ENCODE peak calls at places on chromosomes 12 and 14, in four cellular contexts. One of them, this sample, is unnamed.

GRCh38 chr12:3770891-3771290 is 18.0 kb upstream of the CRACR2A start:
- DNase-seq in astrocyte of the cerebellum: no peak
- DNase-seq in AG10803: peak
- DNase-seq in CD8-positive, alpha-beta T cell: no peak
- DNase-seq in this sample: no peak

GRCh38 chr12:6215932-6216494 is 15.8 kb downstream of the CD9 start:
- DNase-seq in astrocyte of the cerebellum: peak
- DNase-seq in AG10803: peak
- DNase-seq in CD8-positive, alpha-beta T cell: no peak
- DNase-seq in this sample: no peak

GRCh38 chr14:70855486-70855885 is 46.2 kb upstream of the MAP3K9 start:
- DNase-seq in astrocyte of the cerebellum: no peak
- DNase-seq in AG10803: no peak
- DNase-seq in CD8-positive, alpha-beta T cell: no peak
- DNase-seq in this sample: no peak

GRCh38 chr12:77122236-77122635 is 56.9 kb upstream of the E2F7 start:
- DNase-seq in astrocyte of the cerebellum: peak
- DNase-seq in AG10803: peak
- DNase-seq in CD8-positive, alpha-beta T cell: no peak
- DNase-seq in this sample: no peak

GRCh38 chr14:94110552-94111181 is at the start of gene IFI27:
- DNase-seq in astrocyte of the cerebellum: no peak
- DNase-seq in AG10803: peak
- DNase-seq in CD8-positive, alpha-beta T cell: no peak
- DNase-seq in this sample: no peak

GRCh38 chr12:57366315-57366714 is 64.5 kb downstream of the R3HDM2 start:
- DNase-seq in astrocyte of the cerebellum: no peak
- DNase-seq in AG10803: no peak
- DNase-seq in CD8-positive, alpha-beta T cell: no peak
- DNase-seq in this sample: no peak

GRCh38 chr14:69008411-69008810 is 29.3 kb upstream of the ACTN1 start:
- DNase-seq in astrocyte of the cerebellum: peak
- DNase-seq in AG10803: peak
- DNase-seq in CD8-positive, alpha-beta T cell: no peak
- DNase-seq in this sample: no peak

GRCh38 chr12:2773199-2773875 is 21.4 kb upstream of the FKBP4 start:
- DNase-seq in astrocyte of the cerebellum: no peak
- DNase-seq in AG10803: no peak
- DNase-seq in CD8-positive, alpha-beta T cell: no peak
- DNase-seq in this sample: no peak

GRCh38 chr12:122867701-122868461 is 28.0 kb downstream of the VPS37B start:
- DNase-seq in astrocyte of the cerebellum: no peak
- DNase-seq in AG10803: no peak
- DNase-seq in CD8-positive, alpha-beta T cell: no peak
- DNase-seq in this sample: no peak
- TF ChIP-seq CTCF in astrocyte of the cerebellum: no peak
- TF ChIP-seq CTCF in AG10803: no peak
- TF ChIP-seq CTCF in CD8-positive, alpha-beta T cell: no peak
- TF ChIP-seq CTCF in this sample: no peak

DNA sequence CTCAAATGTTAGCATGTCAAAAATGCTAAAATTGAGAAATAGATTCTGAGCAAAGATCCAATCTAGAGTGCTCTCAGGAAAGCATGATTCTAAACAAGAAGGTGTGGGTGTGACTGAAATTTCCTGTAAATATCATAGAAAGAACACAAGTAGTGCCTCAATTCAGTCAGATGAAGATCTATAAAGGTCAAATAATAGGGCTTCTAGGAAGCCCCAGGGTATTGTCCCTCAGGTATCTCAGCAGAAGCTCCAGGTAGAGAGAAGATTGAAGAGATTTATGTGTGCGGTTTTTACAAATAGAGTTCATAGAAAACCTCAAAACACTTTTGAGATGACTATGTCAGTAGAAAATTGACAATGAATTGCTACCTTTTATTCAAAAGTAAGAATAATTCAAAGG is 13.0 kb downstream of the KLRD1 start:
- DNase-seq in astrocyte of the cerebellum: no peak
- DNase-seq in AG10803: no peak
- DNase-seq in CD8-positive, alpha-beta T cell: no peak
- DNase-seq in this sample: no peak
- TF ChIP-seq CTCF in astrocyte of the cerebellum: no peak
- TF ChIP-seq CTCF in AG10803: no peak
- TF ChIP-seq CTCF in CD8-positive, alpha-beta T cell: no peak
- TF ChIP-seq CTCF in this sample: no peak

DNA sequence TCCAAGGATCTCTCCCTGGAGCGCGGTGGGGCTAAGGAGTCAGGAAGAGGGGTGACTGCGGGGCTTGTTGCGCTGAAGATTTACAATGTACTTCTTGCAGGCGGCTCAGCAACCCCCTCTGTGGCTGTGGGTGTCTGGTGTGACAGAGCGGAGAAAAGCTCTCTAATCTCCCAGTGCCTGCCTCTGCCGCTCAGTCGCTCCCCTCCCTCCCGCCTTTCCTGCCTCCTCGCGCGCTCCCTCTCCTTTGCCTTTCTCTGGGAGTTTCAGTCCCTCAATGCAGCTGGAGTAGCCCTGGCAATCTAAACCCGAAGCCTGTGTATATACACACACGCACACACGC is 799 bp upstream of the TRHDE start:
- DNase-seq in astrocyte of the cerebellum: peak
- DNase-seq in AG10803: no peak
- DNase-seq in CD8-positive, alpha-beta T cell: no peak
- DNase-seq in this sample: no peak
- TF ChIP-seq CTCF in astrocyte of the cerebellum: peak
- TF ChIP-seq CTCF in AG10803: peak
- TF ChIP-seq CTCF in CD8-positive, alpha-beta T cell: no peak
- TF ChIP-seq CTCF in this sample: no peak

GRCh38 chr12:53225635-53226424 is 6.2 kb downstream of the RARG start:
- DNase-seq in astrocyte of the cerebellum: no peak
- DNase-seq in AG10803: no peak
- DNase-seq in CD8-positive, alpha-beta T cell: no peak
- DNase-seq in this sample: no peak
- TF ChIP-seq CTCF in astrocyte of the cerebellum: no peak
- TF ChIP-seq CTCF in AG10803: no peak
- TF ChIP-seq CTCF in CD8-positive, alpha-beta T cell: no peak
- TF ChIP-seq CTCF in this sample: no peak

DNA sequence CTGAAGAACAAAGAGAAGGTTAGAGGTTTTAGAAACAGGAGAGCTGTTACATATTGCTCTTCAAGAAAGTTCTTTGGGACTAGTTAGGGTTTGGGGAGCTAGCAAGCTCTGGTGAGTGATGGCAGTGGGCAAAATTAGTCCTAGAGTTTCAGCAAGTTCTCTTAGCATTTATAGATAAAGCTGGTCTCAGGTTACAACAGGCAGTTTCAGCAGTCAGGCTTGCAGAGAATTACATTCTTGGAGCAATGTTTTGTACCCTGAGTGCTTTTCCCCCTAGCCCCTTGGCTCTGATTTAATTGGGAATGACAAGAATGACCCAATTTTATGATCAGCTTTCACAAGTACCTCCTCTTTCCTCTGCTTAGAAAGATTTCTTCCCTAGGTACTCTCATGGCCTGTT is 21.4 kb upstream of the EID3 start:
- DNase-seq in astrocyte of the cerebellum: no peak
- DNase-seq in AG10803: no peak
- DNase-seq in CD8-positive, alpha-beta T cell: no peak
- DNase-seq in this sample: no peak
- TF ChIP-seq CTCF in astrocyte of the cerebellum: no peak
- TF ChIP-seq CTCF in AG10803: no peak
- TF ChIP-seq CTCF in CD8-positive, alpha-beta T cell: no peak
- TF ChIP-seq CTCF in this sample: no peak

GRCh38 chr12:67648306-67649164 is at the start of gene DYRK2:
- DNase-seq in astrocyte of the cerebellum: no peak
- DNase-seq in AG10803: peak
- DNase-seq in CD8-positive, alpha-beta T cell: peak
- DNase-seq in this sample: peak
- TF ChIP-seq CTCF in astrocyte of the cerebellum: no peak
- TF ChIP-seq CTCF in AG10803: no peak
- TF ChIP-seq CTCF in CD8-positive, alpha-beta T cell: no peak
- TF ChIP-seq CTCF in this sample: no peak

GRCh38 chr12:54025507-54026393 is 2.5 kb upstream of the HOXC6 start:
- DNase-seq in astrocyte of the cerebellum: no peak
- DNase-seq in AG10803: peak
- DNase-seq in CD8-positive, alpha-beta T cell: no peak
- DNase-seq in this sample: no peak
- TF ChIP-seq CTCF in astrocyte of the cerebellum: no peak
- TF ChIP-seq CTCF in AG10803: peak
- TF ChIP-seq CTCF in CD8-positive, alpha-beta T cell: no peak
- TF ChIP-seq CTCF in this sample: no peak

DNA sequence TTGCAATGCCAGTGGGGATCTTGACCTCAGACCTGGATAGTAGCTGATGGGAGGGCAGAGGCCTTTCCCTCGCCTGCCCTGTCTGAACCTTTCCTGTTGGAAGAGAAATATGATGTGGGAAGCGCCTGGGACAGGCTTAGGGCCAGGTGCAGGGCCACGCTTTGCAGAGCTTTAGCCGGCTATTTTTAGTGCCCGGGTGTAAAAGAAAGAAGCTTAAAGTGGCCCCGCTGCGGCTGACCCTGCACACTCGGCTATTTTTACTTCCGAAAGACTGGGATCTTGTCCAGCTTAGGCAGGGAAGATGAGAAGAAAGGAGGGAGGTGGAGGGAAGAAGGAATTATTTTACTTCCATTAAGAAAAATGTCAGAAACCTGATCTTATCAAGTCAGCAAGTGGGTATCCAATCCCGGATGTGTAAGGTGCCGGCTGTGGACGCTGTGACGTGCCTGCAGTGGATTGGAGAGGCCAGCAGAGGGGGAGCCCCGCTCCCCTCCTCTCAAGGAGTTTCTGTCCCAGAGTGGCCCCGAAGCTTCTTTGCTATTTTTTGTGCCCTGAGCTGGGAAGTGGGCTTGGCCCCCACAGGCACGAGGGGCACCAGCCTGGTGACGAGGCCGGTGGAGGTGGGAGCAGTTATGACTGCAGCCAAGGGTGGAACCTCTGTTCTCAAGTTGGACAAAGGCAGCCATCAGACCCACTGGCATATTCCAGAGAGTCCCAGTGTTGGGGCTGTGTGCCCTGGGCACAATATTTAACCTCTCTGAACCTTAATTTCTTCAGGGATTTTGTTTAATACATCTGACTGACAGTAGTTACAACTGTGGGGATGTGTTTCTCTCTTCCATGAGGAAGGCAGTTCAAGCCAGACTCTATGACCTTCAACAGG is 97.7 kb downstream of the ESRRB start:
- DNase-seq in astrocyte of the cerebellum: no peak
- DNase-seq in AG10803: no peak
- DNase-seq in CD8-positive, alpha-beta T cell: no peak
- DNase-seq in this sample: no peak
- TF ChIP-seq CTCF in astrocyte of the cerebellum: peak
- TF ChIP-seq CTCF in AG10803: no peak
- TF ChIP-seq CTCF in CD8-positive, alpha-beta T cell: no peak
- TF ChIP-seq CTCF in this sample: no peak

DNA sequence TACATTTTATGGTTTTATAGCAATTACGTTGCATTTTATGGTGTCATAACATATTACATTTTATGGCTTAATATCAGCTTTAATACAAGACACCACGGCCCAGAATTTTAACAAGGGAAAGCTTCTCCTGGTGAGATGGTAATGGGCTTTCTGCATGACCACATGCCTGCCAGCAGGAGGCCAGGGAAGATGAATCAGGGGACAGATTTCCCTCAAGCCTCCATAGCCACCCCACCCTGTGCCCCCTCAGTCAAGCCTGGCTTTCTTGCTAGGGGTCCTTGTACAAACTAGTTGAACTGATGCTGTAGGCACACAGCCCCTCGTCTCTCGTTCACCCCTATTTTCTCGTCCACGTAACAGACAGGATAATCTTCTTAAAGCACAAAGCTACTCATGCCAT is 56.6 kb downstream of the HSPB8 start:
- DNase-seq in astrocyte of the cerebellum: no peak
- DNase-seq in AG10803: no peak
- DNase-seq in CD8-positive, alpha-beta T cell: no peak
- DNase-seq in this sample: no peak
- TF ChIP-seq CTCF in astrocyte of the cerebellum: no peak
- TF ChIP-seq CTCF in AG10803: peak
- TF ChIP-seq CTCF in CD8-positive, alpha-beta T cell: no peak
- TF ChIP-seq CTCF in this sample: no peak

DNA sequence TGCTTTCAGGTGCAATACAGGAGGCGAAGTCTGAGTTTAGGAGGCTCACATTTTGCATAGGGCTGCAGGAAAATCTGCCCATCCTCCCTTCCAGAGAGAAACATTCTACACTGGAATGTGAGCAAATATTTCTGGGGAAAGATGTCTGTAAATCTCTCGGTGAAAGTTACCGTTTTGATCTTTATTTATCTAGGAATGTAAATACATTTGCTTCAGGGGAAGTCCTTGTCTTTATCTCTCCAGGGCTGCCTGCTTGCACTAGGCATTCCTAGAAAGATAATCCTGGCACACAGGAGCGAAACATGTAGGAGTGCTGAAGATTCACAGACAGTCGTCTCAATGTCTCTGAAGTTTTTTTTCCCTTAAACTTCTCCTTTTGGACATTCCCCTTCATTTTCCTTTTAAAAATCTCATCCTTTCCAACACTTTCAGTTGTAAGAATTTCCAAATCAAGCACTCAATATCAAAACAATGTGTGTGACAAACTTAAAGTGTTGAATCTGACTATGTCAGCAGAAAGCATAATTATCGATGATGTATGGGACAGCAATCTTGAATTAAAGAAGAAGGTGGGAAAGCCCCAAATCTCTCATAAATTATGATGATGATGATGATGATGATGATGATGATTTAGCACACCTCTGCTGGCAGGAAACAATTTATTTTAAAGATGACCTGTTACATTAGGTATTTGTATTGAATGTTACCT is 113.4 kb upstream of the RESF1 start:
- DNase-seq in astrocyte of the cerebellum: no peak
- DNase-seq in AG10803: no peak
- DNase-seq in CD8-positive, alpha-beta T cell: no peak
- DNase-seq in this sample: no peak
- TF ChIP-seq CTCF in astrocyte of the cerebellum: no peak
- TF ChIP-seq CTCF in AG10803: no peak
- TF ChIP-seq CTCF in CD8-positive, alpha-beta T cell: no peak
- TF ChIP-seq CTCF in this sample: no peak

This sample was measured in activated B cell treated with CpG ODN at 0.5 μM for 24 hours.